ENCODE peak calls at places on chromosomes 6 and 20, in seven cellular contexts. One of them, this sample, is unnamed.
A peak's percentile ranks its signal among the peaks of the same experiment; 100 is the strongest.

GRCh38 chr6:157537518-157537917 is 156.5 kb downstream of the ZDHHC14 start:
- DNase-seq in occipital lobe: no peak
- DNase-seq in ureter: no peak
- DNase-seq in NCI-H1048: no peak
- DNase-seq in Right ventricle myocardium superior: no peak
- DNase-seq in stimulated activated CD4-positive, alpha-beta T cell treated with anti-CD3 and anti-CD28 coated beads, Interleukin-1b, Interleukin-23, amount 100 ng/mL, for 4 hours: no peak
- DNase-seq in CD8-positive, alpha-beta T cell: no peak
- DNase-seq in this sample: no peak

GRCh38 chr20:21096321-21097043 is 9.7 kb downstream of the LINC00237 start:
- DNase-seq in occipital lobe: no peak
- DNase-seq in ureter: no peak
- DNase-seq in NCI-H1048: no peak
- DNase-seq in Right ventricle myocardium superior: no peak
- DNase-seq in stimulated activated CD4-positive, alpha-beta T cell treated with anti-CD3 and anti-CD28 coated beads, Interleukin-1b, Interleukin-23, amount 100 ng/mL, for 4 hours: no peak
- DNase-seq in CD8-positive, alpha-beta T cell: no peak
- DNase-seq in this sample: no peak

GRCh38 chr6:113558966-113559365 is 298.2 kb upstream of the MARCKS start:
- DNase-seq in occipital lobe: no peak
- DNase-seq in ureter: no peak
- DNase-seq in NCI-H1048: no peak
- DNase-seq in Right ventricle myocardium superior: no peak
- DNase-seq in stimulated activated CD4-positive, alpha-beta T cell treated with anti-CD3 and anti-CD28 coated beads, Interleukin-1b, Interleukin-23, amount 100 ng/mL, for 4 hours: no peak
- DNase-seq in CD8-positive, alpha-beta T cell: no peak
- DNase-seq in this sample: no peak

GRCh38 chr6:436308-437041 is 44.9 kb downstream of the IRF4 start:
- DNase-seq in occipital lobe: no peak
- DNase-seq in ureter: no peak
- DNase-seq in NCI-H1048: no peak
- DNase-seq in Right ventricle myocardium superior: no peak
- DNase-seq in stimulated activated CD4-positive, alpha-beta T cell treated with anti-CD3 and anti-CD28 coated beads, Interleukin-1b, Interleukin-23, amount 100 ng/mL, for 4 hours: no peak
- DNase-seq in CD8-positive, alpha-beta T cell: no peak
- DNase-seq in this sample: no peak

GRCh38 chr6:33298773-33299236 is at the start of gene RGL2:
- DNase-seq in occipital lobe: peak; percentile 71
- DNase-seq in ureter: peak; percentile 89
- DNase-seq in NCI-H1048: no peak
- DNase-seq in Right ventricle myocardium superior: peak; percentile 92
- DNase-seq in stimulated activated CD4-positive, alpha-beta T cell treated with anti-CD3 and anti-CD28 coated beads, Interleukin-1b, Interleukin-23, amount 100 ng/mL, for 4 hours: peak; percentile 46
- DNase-seq in CD8-positive, alpha-beta T cell: peak; percentile 67
- DNase-seq in this sample: no peak

GRCh38 chr6:146946559-146946958 is 257.7 kb upstream of the STXBP5 start:
- DNase-seq in occipital lobe: no peak
- DNase-seq in ureter: no peak
- DNase-seq in NCI-H1048: no peak
- DNase-seq in Right ventricle myocardium superior: no peak
- DNase-seq in stimulated activated CD4-positive, alpha-beta T cell treated with anti-CD3 and anti-CD28 coated beads, Interleukin-1b, Interleukin-23, amount 100 ng/mL, for 4 hours: no peak
- DNase-seq in CD8-positive, alpha-beta T cell: no peak
- DNase-seq in this sample: no peak

GRCh38 chr6:158771399-158772158 is 47.6 kb downstream of the EZR start:
- DNase-seq in occipital lobe: no peak
- DNase-seq in ureter: no peak
- DNase-seq in NCI-H1048: no peak
- DNase-seq in Right ventricle myocardium superior: no peak
- DNase-seq in stimulated activated CD4-positive, alpha-beta T cell treated with anti-CD3 and anti-CD28 coated beads, Interleukin-1b, Interleukin-23, amount 100 ng/mL, for 4 hours: no peak
- DNase-seq in CD8-positive, alpha-beta T cell: no peak
- DNase-seq in this sample: no peak

GRCh38 chr6:12313992-12314589 is 23.9 kb downstream of the EDN1 start:
- DNase-seq in occipital lobe: no peak
- DNase-seq in ureter: no peak
- DNase-seq in NCI-H1048: no peak
- DNase-seq in Right ventricle myocardium superior: no peak
- DNase-seq in stimulated activated CD4-positive, alpha-beta T cell treated with anti-CD3 and anti-CD28 coated beads, Interleukin-1b, Interleukin-23, amount 100 ng/mL, for 4 hours: no peak
- DNase-seq in CD8-positive, alpha-beta T cell: no peak
- DNase-seq in this sample: no peak

GRCh38 chr6:12371641-12372146 is 81.5 kb downstream of the EDN1 start:
- DNase-seq in occipital lobe: no peak
- DNase-seq in ureter: no peak
- DNase-seq in NCI-H1048: no peak
- DNase-seq in Right ventricle myocardium superior: no peak
- DNase-seq in stimulated activated CD4-positive, alpha-beta T cell treated with anti-CD3 and anti-CD28 coated beads, Interleukin-1b, Interleukin-23, amount 100 ng/mL, for 4 hours: no peak
- DNase-seq in CD8-positive, alpha-beta T cell: no peak
- DNase-seq in this sample: no peak

GRCh38 chr6:166106076-166106686 is 61.5 kb downstream of the TBXT start:
- DNase-seq in occipital lobe: peak; percentile 53
- DNase-seq in ureter: peak; percentile 68
- DNase-seq in NCI-H1048: peak; percentile 59
- DNase-seq in Right ventricle myocardium superior: peak; percentile 82
- DNase-seq in stimulated activated CD4-positive, alpha-beta T cell treated with anti-CD3 and anti-CD28 coated beads, Interleukin-1b, Interleukin-23, amount 100 ng/mL, for 4 hours: no peak
- DNase-seq in CD8-positive, alpha-beta T cell: peak; percentile 57
- DNase-seq in this sample: peak; percentile 81